ENCODE peak calls at places on chromosomes 2 and 18, in four cellular contexts. K, F, W and B are unnamed samples.

GRCh38 chr2:234363011-234363487 is 133.8 kb downstream of the ARL4C start:
- DNase-seq in W (peak; percentile 48), F (peak; percentile 3), K (peak; percentile 68), B (peak; percentile 25)

GRCh38 chr2:214365549-214365948 is 45.3 kb upstream of the VWC2L start:
- DNase-seq in K (no peak), F (no peak), W (no peak), B (no peak)

GRCh38 chr2:189076572-189076971 is 102.4 kb downstream of the COL3A1 start:
- DNase-seq in W (peak; percentile 40), K (no peak), F (peak; percentile 61), B (peak; percentile 66)

GRCh38 chr2:64023485-64024258 is 4.4 kb upstream of the VPS54 start:
- DNase-seq in W (no peak), F (no peak), K (no peak), B (no peak)

GRCh38 chr18:13563390-13563805 is 163.0 kb downstream of the FAM210A start:
- DNase-seq in K (no peak), F (no peak), W (no peak), B (no peak)

GRCh38 chr2:83069724-83070123 is 1389.4 kb downstream of the SUCLG1 start:
- DNase-seq in F (peak; percentile 89), W (peak; percentile 29), K (peak; percentile 13), B (no peak)

GRCh38 chr2:29262681-29263260 is 147.6 kb downstream of the CLIP4 start:
- DNase-seq in K (no peak), F (no peak), W (no peak), B (no peak)

GRCh38 chr2:173149491-173149890 is 73.8 kb downstream of the MAP3K20 start:
- DNase-seq in K (no peak), F (no peak), W (no peak), B (no peak)

GRCh38 chr18:10025756-10026290 is 112.0 kb downstream of the VAPA start:
- DNase-seq in K (no peak), F (peak; percentile 46), W (peak; percentile 85), B (no peak)

GRCh38 chr2:28088970-28089369 is 198.4 kb downstream of the BABAM2 start:
- DNase-seq in K (no peak), F (no peak), W (peak; percentile 35), B (peak; percentile 63)

GRCh38 chr2:20111311-20112131 is 60.1 kb upstream of the LAPTM4A start:
- DNase-seq in K (peak; percentile 8), F (no peak), W (no peak), B (peak; percentile 27)

GRCh38 chr2:109482371-109482841 is 131.4 kb downstream of the SEPTIN10 start:
- DNase-seq in K (no peak), W (peak; percentile 49), F (peak; percentile 50), B (no peak)

GRCh38 chr18:8938817-8939216 is 163.7 kb upstream of the NDUFV2 start:
- DNase-seq in K (no peak), F (peak; percentile 34), W (no peak), B (no peak)

GRCh38 chr18:3119401-3120323 is 100.1 kb downstream of the MYOM1 start:
- DNase-seq in W (no peak), F (no peak), K (no peak), B (peak; percentile 13)

GRCh38 chr18:11982981-11983380 is 1.7 kb downstream of the IMPA2 start:
- DNase-seq in F (no peak), K (no peak), W (no peak), B (no peak)

GRCh38 chr18:11984091-11984490 is 2.8 kb downstream of the IMPA2 start:
- DNase-seq in K (no peak), W (no peak), F (no peak), B (no peak)

GRCh38 chr18:11985532-11985931 is 4.2 kb downstream of the IMPA2 start:
- DNase-seq in F (no peak), K (no peak), W (no peak), B (no peak)

GRCh38 chr18:11981633-11982366 is 493 bp downstream of the IMPA2 start:
- DNase-seq in F (peak; percentile 34), W (peak; percentile 14), K (peak; percentile 46), B (peak; percentile 25)

DNA sequence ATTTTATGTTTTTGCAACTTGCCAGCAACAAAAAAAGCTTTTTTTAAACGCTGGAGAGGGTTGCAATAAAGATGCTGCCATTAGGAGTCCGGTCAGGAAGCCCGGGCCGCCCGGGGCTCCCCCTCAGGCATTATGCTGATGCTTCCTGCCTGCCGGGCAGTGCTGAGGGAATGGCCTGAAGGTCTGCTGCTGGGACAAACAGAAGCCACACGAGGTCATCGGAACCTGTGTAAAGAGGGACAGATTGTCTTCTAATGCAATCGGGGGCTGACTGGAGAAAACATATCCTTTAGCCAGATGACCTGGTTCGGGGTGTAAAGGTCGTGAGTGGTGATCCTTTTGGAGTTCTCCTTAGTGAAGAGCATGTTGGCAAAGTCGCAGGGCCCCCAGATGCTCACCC is 2.3 kb downstream of the IMPA2 start:
- DNase-seq in K (no peak), F (no peak), W (no peak), B (no peak)
- H3K4me3 ChIP-seq in K (no peak overlapping the region), F (no peak overlapping the region), W (no peak overlapping the region), B (no peak overlapping the region)

GRCh38 chr2:210476194-210477128 is at the start of gene LANCL1:
- DNase-seq in F (peak; percentile 91), W (peak; percentile 87), K (peak; percentile 92), B (peak; percentile 88)

GRCh38 chr2:210475726-210476125 is 833 bp downstream of the LANCL1 start:
- DNase-seq in F (no peak), K (no peak), W (peak; percentile 11), B (no peak)

GRCh38 chr2:210478661-210479060 is 2.1 kb upstream of the LANCL1 start:
- DNase-seq in F (no peak), K (no peak), W (no peak), B (no peak)

GRCh38 chr2:210480079-210480478 is 3.5 kb upstream of the LANCL1 start:
- DNase-seq in F (no peak), W (no peak), K (no peak), B (no peak)

DNA sequence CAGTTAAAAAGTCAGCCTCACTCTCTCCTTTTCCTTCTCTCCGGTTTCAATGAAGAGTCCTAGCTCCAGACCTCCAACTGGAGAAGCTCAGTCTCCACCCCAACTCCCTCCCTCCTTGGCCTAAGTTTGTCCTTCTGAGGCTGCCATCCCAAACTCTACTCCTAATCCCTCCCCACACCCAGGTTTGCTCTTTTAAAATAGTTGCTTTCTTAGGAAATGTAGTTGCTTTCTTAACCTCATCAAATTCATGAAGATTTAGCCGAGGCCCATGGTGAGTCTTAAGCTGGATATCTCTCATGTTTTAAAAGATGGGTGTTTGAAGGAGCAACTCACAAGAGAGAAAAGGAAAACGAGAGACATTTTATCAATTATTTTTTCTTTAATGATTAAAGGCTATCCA is 937 bp upstream of the LANCL1 start:
- DNase-seq in F (peak; percentile 58), W (peak; percentile 80), K (peak; percentile 8), B (peak; percentile 81)
- H3K4me3 ChIP-seq in F (peak overlapping the region; percentile 76), W (peak overlapping the region; percentile 80), K (no peak overlapping the region), B (peak overlapping the region; percentile 82)

DNA sequence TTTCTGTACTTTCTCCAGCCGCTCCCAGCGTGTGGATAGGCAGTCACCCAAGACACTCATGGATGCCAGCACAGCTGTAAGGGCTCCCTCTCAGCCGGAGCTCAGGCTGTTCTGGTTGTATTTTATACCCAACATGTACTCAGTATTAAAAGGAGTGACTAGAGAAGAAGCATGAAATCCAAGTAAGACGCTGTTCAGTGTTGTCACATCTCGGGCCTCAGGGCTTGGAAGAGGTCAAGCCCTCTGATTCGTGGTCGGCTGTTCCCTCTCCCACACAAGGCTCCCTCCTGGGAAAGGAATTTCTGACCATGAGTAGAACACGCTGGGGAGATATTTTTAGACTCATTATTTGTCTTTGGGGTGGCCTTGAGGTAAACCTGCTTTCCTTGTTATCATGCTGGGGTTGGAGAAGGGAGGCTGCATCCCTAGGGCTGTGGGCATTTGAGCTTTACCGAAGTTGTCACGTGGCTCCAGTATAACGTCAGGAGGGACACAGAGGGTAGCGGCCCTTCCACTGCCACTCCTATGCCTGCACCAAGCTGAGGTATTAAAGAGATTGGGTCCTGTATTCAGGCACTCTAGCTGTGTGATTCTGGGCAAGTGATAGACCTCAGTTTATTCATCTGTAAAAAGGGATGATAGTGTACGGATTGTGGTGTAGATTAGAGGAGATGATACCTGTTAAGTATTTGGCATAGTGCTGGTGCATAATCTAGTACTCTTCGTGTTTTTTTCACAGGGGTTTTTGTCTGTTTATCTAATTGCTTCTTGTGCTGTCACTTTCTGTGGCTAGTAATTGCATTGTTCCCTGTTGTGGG is 34.1 kb downstream of the HK2 start:
- DNase-seq in F (peak; percentile 86), K (peak; percentile 47), W (peak; percentile 64), B (peak; percentile 66)
- H3K4me3 ChIP-seq in F (no peak overlapping the region), K (no peak overlapping the region), W (no peak overlapping the region), B (no peak overlapping the region)

GRCh38 chr2:74501335-74502071 is 2.1 kb upstream of the LBX2 start:
- DNase-seq in F (no peak), W (no peak), K (no peak), B (no peak)

GRCh38 chr2:74502720-74503505 is 3.5 kb upstream of the LBX2 start:
- DNase-seq in K (peak; percentile 92), F (peak; percentile 93), W (peak; percentile 86), B (peak; percentile 89)

GRCh38 chr2:74503506-74504475 is 3.7 kb downstream of the PCGF1 start:
- DNase-seq in K (no peak), F (peak; percentile 58), W (no peak), B (no peak)

GRCh38 chr2:74500578-74500946 is 1.2 kb upstream of the LBX2 start:
- DNase-seq in F (no peak), K (no peak), W (no peak), B (no peak)

GRCh38 chr2:74502147-74502719 is 2.8 kb upstream of the LBX2 start:
- DNase-seq in F (no peak), K (peak; percentile 75), W (no peak), B (no peak)
- H3K4me3 ChIP-seq in F (peak overlapping the region; percentile 19), K (peak overlapping the region; percentile 40), W (peak overlapping the region; percentile 69), B (peak overlapping the region; percentile 63)

GRCh38 chr2:240914645-240915525 is 8.7 kb downstream of the CROCC2 start:
- DNase-seq in K (no peak), W (no peak), F (no peak), B (no peak)

GRCh38 chr2:240916571-240917008 is 10.5 kb downstream of the CROCC2 start:
- DNase-seq in K (peak; percentile 79), W (peak; percentile 83), F (peak; percentile 73), B (peak; percentile 91)

GRCh38 chr2:240917009-240917683 is 11.0 kb downstream of the CROCC2 start:
- DNase-seq in F (no peak), K (no peak), W (no peak), B (no peak)

GRCh38 chr2:240913810-240914644 is 7.9 kb downstream of the CROCC2 start:
- DNase-seq in W (peak; percentile 79), K (peak; percentile 72), F (peak; percentile 87), B (peak; percentile 76)

GRCh38 chr2:240915526-240916335 is 9.6 kb downstream of the CROCC2 start:
- DNase-seq in K (no peak), F (no peak), W (no peak), B (no peak)
- H3K4me3 ChIP-seq in K (no peak overlapping the region), F (no peak overlapping the region), W (peak overlapping the region; percentile 9), B (no peak overlapping the region)